ENCODE peak calls at places on chromosomes 5 and 9, in five cellular contexts. R is right atrium auricular region, I is aorta, G is heart right ventricle, T is tibial artery. V is an unnamed sample. For H3K27me3 and H3K4me1, the result is how much of the 10 kb centered on the place peaks cover.

GRCh38 chr5:172556262-172556661 is 84.8 kb upstream of the NEURL1B start:
- DNase-seq in R (no peak), T (no peak), G (no peak), I (peak), V (no peak)

GRCh38 chr9:120702075-120702474 is 12.2 kb downstream of the MEGF9 start:
- DNase-seq in G (no peak), I (no peak), R (no peak), T (no peak), V (no peak)

GRCh38 chr5:79508354-79508753 is 5.6 kb downstream of the HOMER1 start:
- DNase-seq in G (no peak), R (no peak), I (no peak), T (no peak), V (no peak)

GRCh38 chr9:88837731-88838130 is 153.5 kb upstream of the S1PR3 start:
- DNase-seq in T (no peak), I (no peak), G (no peak), R (no peak), V (no peak)

GRCh38 chr5:150589791-150590601 is 50.5 kb upstream of the SYNPO start:
- DNase-seq in I (peak), G (peak), R (peak), T (peak), V (no peak)

GRCh38 chr5:165139730-165140129 is 1634.3 kb downstream of the MAT2B start:
- DNase-seq in G (no peak), R (no peak), I (no peak), T (no peak), V (no peak)

GRCh38 chr9:87711857-87712800 is 13.8 kb upstream of the CTSL start:
- DNase-seq in I (peak), R (peak), T (no peak), G (no peak), V (peak)

GRCh38 chr5:125210241-125210947 is 464.0 kb upstream of the ZNF608 start:
- DNase-seq in I (no peak), T (no peak), G (no peak), R (no peak), V (no peak)

GRCh38 chr5:149288437-149288836 is 16.8 kb downstream of the AFAP1L1 start:
- DNase-seq in R (no peak), T (no peak), G (peak), I (no peak), V (peak)

GRCh38 chr5:32223972-32224608 is 50.0 kb upstream of the GOLPH3 start:
- DNase-seq in I (no peak), R (no peak), T (no peak), G (no peak), V (peak)

GRCh38 chr5:16615737-16616535 is 861 bp downstream of the RETREG1 start:
- DNase-seq in I (no peak), R (no peak), G (no peak), T (no peak), V (no peak)

GRCh38 chr5:54658014-54658413 is 140.5 kb downstream of the SNX18 start:
- DNase-seq in G (peak), T (no peak), R (no peak), I (no peak), V (no peak)

GRCh38 chr5:2764581-2764980 is 13.1 kb upstream of the IRX2 start:
- DNase-seq in R (no peak), I (no peak), G (no peak), T (no peak), V (no peak)

GRCh38 chr5:107576736-107577440 is 93.8 kb downstream of the EFNA5 start:
- DNase-seq in G (no peak), T (no peak), I (no peak), R (no peak), V (no peak)

GRCh38 chr9:69180670-69181069 is 6.6 kb downstream of the TJP2 start:
- DNase-seq in R (peak), G (peak), T (peak), I (peak), V (peak)

GRCh38 chr9:77876091-77876490 is 155.5 kb downstream of the GNAQ start:
- DNase-seq in G (peak), T (no peak), I (no peak), R (no peak), V (no peak)

GRCh38 chr5:138753794-138754698 is 821 bp downstream of the CTNNA1 start:
- DNase-seq in R (peak), I (peak), G (peak), T (peak), V (peak)

GRCh38 chr9:72540348-72540873 is 19.0 kb downstream of the TMC1 start:
- DNase-seq in R (no peak), G (no peak), I (no peak), T (no peak), V (no peak)

GRCh38 chr5:1517838-1518237 is 5.9 kb downstream of the LPCAT1 start:
- DNase-seq in G (no peak), I (peak), R (peak), T (peak), V (no peak)

GRCh38 chr9:129391215-129391614 is 213.2 kb upstream of the IER5L start:
- DNase-seq in G (no peak), T (peak), R (no peak), I (peak), V (no peak)

GRCh38 chr5:395156-395920 is 47.6 kb upstream of the EXOC3 start:
- DNase-seq in I (peak), G (no peak), T (peak), R (peak), V (peak)

GRCh38 chr5:79963261-79963977 is 27.6 kb downstream of the MTX3 start:
- DNase-seq in G (no peak), R (no peak), T (no peak), I (no peak), V (no peak)

GRCh38 chr5:33091571-33092363 is 349.0 kb upstream of the TARS1 start:
- DNase-seq in I (no peak), T (no peak), G (no peak), R (no peak), V (peak)

GRCh38 chr5:5335708-5336211 is 86.7 kb upstream of the ICE1 start:
- DNase-seq in G (no peak), R (no peak), I (no peak), T (no peak), V (peak)

GRCh38 chr5:134070979-134071849 is 43.3 kb upstream of the TCF7 start:
- DNase-seq in I (peak), T (no peak), G (no peak), R (no peak), V (no peak)

GRCh38 chr5:34886718-34887117 is 28.6 kb downstream of the RAD1 start:
- DNase-seq in T (no peak), G (no peak), I (no peak), R (no peak), V (no peak)

GRCh38 chr9:967851-968641 is 8.4 kb upstream of the DMRT3 start:
- DNase-seq in I (no peak), T (no peak), R (no peak), G (no peak), V (no peak)

GRCh38 chr5:177320879-177321278 is 9.2 kb upstream of the MXD3 start:
- DNase-seq in I (peak), G (no peak), T (no peak), R (no peak), V (no peak)

GRCh38 chr5:127288676-127289075 is 1.9 kb upstream of the MEGF10 start:
- DNase-seq in R (no peak), I (no peak), G (no peak), T (no peak), V (no peak)

GRCh38 chr5:127292030-127292735 is 1.6 kb downstream of the MEGF10 start:
- DNase-seq in R (no peak), I (no peak), T (no peak), G (no peak), V (no peak)

GRCh38 chr5:127293373-127293772 is 2.8 kb downstream of the MEGF10 start:
- DNase-seq in I (no peak), T (no peak), G (no peak), R (no peak), V (no peak)

GRCh38 chr5:127290946-127291763 is 559 bp downstream of the MEGF10 start:
- DNase-seq in R (no peak), I (no peak), T (no peak), G (no peak), V (no peak)

DNA sequence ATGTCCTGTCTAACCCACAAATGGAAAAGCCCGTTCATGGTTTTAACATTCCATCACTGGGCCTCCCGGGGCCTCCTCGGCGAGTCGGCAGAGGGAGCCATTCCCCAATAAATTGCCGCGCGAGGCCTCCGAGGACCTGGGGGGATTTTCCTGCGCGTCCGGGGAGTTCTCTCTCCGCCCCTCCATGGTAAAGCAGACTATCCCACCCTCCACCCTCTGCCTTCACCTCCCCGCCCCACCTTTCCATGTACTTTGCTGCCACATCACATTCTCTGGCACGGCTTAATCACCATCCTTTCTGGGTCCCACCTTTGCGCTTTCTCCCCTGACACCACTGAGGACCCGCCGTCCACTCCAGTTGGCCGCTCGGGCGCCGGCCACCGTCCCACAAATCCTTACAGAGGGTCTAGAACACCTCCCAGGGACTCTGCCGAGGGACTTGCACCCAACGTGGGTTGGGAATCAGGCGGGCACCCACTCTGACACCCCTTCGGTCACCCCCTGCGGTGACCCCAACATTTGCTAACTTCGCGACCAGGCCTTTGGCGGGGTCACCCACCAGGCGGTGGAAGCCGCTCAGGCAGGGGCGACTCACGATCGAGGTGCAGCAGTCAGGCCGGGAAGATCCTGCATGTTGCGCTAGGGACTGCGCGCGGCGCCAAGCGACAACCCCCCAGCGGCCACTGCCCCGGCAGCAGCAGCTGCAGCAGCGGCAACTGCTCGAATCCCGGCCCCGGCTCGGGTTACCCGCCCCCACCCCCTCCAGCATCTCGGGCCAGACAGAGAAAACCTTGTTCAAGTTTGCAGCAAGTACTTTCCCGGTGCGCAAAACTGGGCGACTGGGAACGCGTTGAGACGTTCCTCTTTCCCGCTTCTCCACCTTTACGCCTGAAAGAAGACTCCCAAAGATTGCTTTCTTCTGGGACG is at the start of gene MEGF10:
- DNase-seq in R (no peak), I (peak), T (no peak), G (peak), V (peak)
- H3K27me3 ChIP-seq in R (under half), I (under half), T (under half), G (under half), V (under half)

GRCh38 chr5:61280205-61280604 is 51.9 kb upstream of the ZSWIM6 start:
- DNase-seq in G (peak), R (no peak), T (no peak), I (no peak), V (no peak)
- H3K4me1 ChIP-seq in G (under half), R (under half), T (under half), I (under half), V (under half)

GRCh38 chr9:135649508-135649907 is 10.2 kb upstream of the GLT6D1 start:
- DNase-seq in I (no peak), T (no peak), G (no peak), R (no peak), V (no peak)
- H3K27ac ChIP-seq in I (no peak), T (no peak), G (no peak), R (no peak), V (no peak)

DNA sequence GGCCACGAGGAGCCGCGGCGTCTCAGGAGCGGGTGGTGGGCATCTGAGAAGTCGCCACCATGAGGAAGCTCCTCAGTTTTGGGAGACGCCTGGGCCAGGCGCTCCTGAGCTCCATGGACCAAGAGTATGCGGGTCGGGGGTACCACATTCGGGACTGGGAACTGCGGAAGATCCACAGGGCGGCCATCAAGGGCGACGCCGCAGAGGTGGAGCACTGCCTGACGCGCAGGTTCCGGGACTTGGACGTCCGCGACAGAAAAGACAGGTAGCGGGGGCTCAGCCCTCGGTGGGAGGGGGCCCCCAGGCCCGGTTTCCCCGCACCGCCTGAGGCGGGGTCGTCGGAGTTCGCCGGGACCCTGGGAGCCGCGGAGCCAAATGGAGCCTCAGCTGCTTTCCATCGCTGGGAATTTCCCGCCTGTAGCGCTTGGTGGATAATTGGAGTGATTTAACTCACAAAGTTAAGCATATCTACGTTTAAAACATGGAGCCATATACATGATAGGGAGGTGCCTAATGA is 438 bp downstream of the ANKRD18B start:
- DNase-seq in R (no peak), T (no peak), G (no peak), I (no peak), V (no peak)
- H3K27me3 ChIP-seq in R (under half), T (under half), G (under half), I (under half), V (under half)

GRCh38 chr5:95921501-95921900 is 40.1 kb downstream of the ELL2 start:
- DNase-seq in I (no peak), T (no peak), G (no peak), R (no peak), V (no peak)
- H3K4me1 ChIP-seq in I (under half), T (under half), G (under half), R (under half), V (under half)

GRCh38 chr5:140152610-140152999 is 22.4 kb upstream of the CYSTM1 start:
- DNase-seq in I (no peak), R (no peak), G (no peak), T (peak), V (no peak)
- H3K27ac ChIP-seq in I (no peak), R (no peak), G (no peak), T (no peak), V (no peak)

DNA sequence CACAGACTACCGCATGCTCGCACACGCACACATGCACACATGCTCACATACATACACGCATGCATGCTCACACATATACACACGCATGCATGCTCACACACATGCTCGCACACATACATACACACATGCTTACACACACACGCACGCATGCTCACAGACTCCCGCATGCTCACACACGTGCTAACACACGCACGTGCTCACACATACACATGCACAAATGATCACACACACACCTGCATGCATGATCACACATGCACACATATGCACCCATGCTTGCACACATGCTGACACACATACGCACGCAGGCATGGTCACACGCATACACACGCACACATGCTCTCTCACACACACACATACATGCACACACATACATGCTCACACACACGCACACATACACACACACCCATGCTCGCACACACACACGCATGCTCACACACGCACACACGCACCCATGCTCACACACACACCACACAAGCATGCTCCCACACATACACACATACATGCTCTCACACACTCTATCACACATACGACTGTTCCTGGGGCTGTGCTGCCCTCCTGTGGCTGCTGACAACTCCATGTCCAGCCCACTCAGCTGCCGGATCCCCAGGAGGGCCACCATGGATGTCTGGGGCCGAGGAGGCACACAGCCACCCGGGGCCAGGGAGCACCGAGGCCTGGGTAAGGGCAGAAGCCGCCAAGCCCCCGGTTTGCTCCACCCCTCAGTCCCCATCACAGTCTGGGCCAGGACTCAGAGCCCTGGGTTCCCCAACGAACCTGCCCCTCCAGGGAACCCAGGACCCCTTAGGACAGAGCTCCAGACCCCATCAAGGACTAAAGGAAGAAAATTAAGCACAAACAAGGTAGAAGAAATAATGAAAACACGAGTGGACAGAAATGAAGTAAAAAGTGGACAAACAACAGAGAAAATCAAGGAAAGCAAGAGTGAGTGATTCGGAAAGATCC is 31.4 kb upstream of the EGFL7 start:
- DNase-seq in R (no peak), G (peak), T (peak), I (peak), V (peak)
- H3K27me3 ChIP-seq in R (under half), G (under half), T (under half), I (under half), V (under half)

GRCh38 chr5:96975656-96976055 is 39.8 kb downstream of the LNPEP start:
- DNase-seq in T (no peak), I (no peak), G (no peak), R (no peak), V (no peak)

GRCh38 chr5:96969401-96969800 is 33.5 kb downstream of the LNPEP start:
- DNase-seq in G (no peak), I (no peak), R (no peak), T (no peak), V (no peak)

GRCh38 chr5:96968614-96969013 is 32.7 kb downstream of the LNPEP start:
- DNase-seq in I (no peak), T (no peak), R (no peak), G (no peak), V (no peak)

GRCh38 chr5:96973561-96974401 is 37.9 kb downstream of the LNPEP start:
- DNase-seq in G (no peak), T (no peak), R (no peak), I (no peak), V (no peak)

DNA sequence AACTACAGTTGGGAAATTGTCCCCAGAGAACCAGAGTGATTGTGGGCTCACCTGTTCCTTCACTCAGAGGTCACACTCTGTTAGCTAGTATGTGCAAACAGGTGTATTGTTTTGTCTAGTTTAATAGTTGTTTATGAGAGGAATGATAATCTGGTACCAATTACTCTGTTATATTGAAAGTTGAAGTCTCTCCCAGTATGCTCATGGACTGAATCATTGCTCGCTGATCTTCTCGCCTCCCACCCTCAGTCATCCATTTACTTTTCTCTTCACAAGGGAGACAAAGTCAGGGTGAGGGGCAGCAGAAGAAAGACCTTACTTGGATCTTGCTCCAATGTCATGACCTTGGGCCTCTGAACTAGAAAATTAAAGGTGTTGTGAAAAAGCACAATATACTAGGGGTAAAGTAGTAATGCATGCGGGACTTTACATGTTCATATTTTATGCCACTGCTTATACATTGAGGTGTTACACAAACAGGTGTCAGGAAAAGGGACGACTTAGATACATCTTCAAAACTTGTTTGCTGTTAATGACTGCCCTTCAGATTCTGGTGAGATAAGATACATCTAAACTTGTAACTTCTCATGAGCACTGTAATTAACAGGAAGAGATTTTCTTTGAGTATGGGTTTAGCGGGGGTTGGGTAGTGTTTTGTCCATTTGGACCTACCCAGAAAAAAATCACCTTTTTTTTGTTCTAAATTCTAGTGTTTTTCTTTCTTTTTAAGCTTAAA is 36.9 kb downstream of the LNPEP start:
- DNase-seq in G (no peak), R (no peak), T (no peak), I (no peak), V (no peak)
- H3K4me1 ChIP-seq in G (half or more), R (half or more), T (under half), I (under half), V (under half)

V was measured in SJSA1.